ENCODE peak calls at places on chromosomes 4 and X, in four cellular contexts. K, C, L and I are unnamed samples.

GRCh38 chr4:110970642-110971041 is 347.8 kb upstream of the PITX2 start:
- DNase-seq in K (peak), C (no peak), L (peak), I (peak)

GRCh38 chrX:49915352-49916222 is 6.8 kb upstream of the CLCN5 start:
- DNase-seq in L (peak), K (peak), C (no peak), I (peak)

GRCh38 chrX:137945470-137945869 is 379.5 kb downstream of the ZIC3 start:
- DNase-seq in K (no peak), C (no peak), L (no peak), I (no peak)

GRCh38 chr4:169619518-169619957 is 840 bp upstream of the CLCN3 start:
- DNase-seq in C (no peak), L (peak), K (peak), I (peak)

GRCh38 chrX:153900806-153901752 is 3.4 kb upstream of the AVPR2 start:
- DNase-seq in L (peak), K (peak), C (peak), I (peak)

GRCh38 chr4:41882622-41883347 is 52.4 kb upstream of the TMEM33 start:
- DNase-seq in C (no peak), K (peak), L (peak), I (peak)

GRCh38 chr4:186712690-186713089 is 11.0 kb downstream of the FAT1 start:
- DNase-seq in C (peak), L (no peak), K (no peak), I (peak)

GRCh38 chr4:182238355-182238931 is 4.8 kb upstream of the TENM3 start:
- DNase-seq in L (no peak), K (no peak), C (no peak), I (peak)

GRCh38 chr4:5752803-5753184 is 41.8 kb downstream of the EVC start:
- DNase-seq in K (no peak), C (no peak), L (no peak), I (no peak)

GRCh38 chrX:17374619-17375360 is at the start of gene NHS:
- DNase-seq in L (peak), K (no peak), C (peak), I (peak)

DNA sequence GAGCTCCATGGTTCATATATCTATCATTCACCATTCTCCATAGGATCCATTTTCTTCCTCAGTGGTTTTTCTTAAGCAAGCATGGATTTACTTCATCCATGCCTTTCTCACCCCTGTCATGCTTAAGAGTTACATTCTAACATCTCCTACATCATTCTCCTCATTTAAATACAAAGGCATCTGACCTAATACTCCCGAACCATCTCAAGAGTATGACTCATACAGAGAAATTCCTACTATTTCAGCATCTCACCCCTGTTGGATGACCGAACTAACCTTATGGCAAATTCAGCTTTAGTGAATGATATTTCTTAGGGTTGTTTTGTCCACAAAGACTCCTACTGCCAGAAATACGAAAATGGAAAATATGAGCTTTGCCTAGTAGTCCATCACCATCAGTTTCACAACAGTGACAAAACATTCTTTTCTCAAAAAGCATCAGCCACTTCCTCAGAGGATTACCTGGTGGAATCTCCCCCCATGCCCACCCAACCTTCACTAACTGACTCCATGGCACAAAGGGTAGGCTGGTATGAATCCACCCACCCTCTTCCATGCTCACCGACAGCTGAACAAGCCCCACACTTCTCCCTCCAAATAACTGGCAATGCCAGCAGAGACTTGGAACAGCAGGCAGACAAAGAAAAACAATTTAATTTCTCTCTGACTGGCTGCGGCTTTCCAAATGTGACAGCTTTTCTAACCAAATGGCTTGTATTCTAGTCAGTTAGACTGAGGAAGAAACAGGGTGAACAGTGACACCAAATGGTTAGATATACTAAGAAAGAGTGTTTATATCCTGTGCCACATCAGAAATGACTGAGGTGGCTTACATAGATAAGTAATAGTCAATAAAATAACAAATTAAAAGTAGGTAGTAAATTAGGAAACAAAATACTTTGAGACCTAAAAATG is 199.1 kb upstream of the ADAMTS3 start:
- DNase-seq in K (no peak), C (no peak), L (peak), I (peak)
- TF ChIP-seq CTCF in K (no peak), C (no peak), L (no peak), I (no peak)

GRCh38 chr4:76784237-76784636 is 113.7 kb downstream of the SOWAHB start:
- DNase-seq in C (no peak), K (no peak), L (no peak), I (peak)
- TF ChIP-seq CTCF in C (peak), K (peak), L (peak), I (no peak)

DNA sequence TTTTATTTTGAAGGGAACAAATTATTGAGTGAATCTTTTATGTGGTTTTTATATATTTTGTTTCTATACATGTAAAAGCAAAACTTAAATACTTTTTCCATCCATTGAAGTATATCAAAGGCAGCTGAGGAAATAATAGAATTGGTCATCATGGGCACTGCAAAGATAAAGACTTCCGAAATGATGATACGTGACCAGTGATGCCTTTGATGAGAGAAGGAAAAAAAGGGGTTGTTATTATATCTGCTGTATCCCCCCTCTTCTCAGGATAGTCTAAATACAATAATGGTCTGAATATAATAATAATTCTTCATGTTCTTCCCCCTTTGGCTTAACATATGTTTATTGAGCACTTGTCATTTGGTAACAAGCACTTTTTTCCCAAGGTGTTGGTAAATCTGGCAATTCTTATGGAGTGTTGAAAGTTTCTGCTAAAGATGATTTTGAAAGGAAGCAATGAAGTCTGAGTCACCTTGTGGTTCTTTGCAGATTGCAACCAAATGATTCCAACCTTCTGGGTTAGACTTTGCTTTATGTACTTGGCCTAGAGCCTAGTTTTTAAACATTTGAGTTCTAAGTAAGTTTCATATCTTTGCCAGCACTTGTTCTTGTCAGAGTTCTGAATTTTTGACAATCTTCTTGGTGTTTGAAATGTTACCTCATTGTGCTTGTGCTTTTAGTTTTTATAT is 60.8 kb downstream of the USP9X start:
- DNase-seq in K (no peak), L (peak), C (no peak), I (peak)
- TF ChIP-seq CTCF in K (no peak), L (peak), C (no peak), I (no peak)

DNA sequence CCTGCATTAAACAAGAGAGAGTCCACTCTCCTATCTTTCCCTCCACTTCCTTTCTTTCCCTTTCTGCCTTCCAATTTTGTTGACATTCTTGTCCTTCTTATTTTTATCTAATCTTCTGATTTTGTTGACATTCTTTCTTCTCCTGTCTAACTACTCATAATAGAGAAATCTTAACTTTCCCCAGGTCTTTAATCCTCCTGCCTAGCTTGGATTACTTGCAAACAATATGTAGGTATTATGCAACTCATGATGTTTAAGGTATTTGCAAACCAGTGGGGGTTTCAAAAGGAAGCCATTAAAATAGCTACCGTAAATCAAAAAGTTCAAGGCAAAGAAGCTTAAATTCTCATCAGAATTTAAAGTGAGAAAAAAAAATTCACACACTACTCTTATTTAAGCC is 53.9 kb downstream of the PROM1 start:
- DNase-seq in L (no peak), K (no peak), C (no peak), I (no peak)
- TF ChIP-seq CTCF in L (no peak), K (no peak), C (no peak), I (no peak)

DNA sequence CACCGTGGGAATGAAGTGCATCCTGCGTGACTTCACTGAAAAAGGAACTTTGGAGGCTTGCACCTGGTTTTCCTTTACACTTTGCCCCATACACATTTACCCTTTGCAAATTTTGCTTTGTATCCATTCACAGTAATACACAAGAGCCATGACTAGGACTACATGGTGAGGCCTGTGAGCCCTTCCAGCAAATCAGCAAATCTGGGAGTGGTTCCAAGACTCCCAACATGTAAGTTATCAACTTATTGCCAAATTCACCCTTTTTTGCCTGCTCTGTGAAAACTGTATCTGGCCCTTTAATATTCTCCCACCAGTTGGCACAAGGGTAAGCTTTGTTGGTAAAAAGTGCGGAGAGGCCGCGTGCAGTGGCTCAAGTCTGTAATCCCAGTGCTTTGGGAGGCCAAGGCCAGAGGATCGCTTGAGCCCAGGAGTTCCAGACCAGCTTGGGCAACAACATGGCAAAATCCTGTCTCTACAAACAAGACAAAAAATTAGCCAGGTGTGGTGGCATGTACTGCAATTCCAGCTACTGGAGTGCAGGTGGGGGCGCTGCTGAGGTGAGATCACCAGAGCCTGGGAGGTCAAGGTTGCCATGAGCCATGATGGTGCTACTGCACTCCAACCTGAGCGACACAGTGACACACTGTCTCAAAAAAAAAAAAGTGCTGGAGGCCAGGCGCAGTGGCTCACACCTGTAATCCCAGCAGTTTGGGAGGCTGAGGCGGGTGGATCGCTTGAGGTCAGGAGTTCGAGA is 5.0 kb downstream of the PRMT9 start:
- DNase-seq in L (peak), K (peak), C (no peak), I (peak)
- TF ChIP-seq CTCF in L (no peak), K (peak), C (no peak), I (no peak)

DNA sequence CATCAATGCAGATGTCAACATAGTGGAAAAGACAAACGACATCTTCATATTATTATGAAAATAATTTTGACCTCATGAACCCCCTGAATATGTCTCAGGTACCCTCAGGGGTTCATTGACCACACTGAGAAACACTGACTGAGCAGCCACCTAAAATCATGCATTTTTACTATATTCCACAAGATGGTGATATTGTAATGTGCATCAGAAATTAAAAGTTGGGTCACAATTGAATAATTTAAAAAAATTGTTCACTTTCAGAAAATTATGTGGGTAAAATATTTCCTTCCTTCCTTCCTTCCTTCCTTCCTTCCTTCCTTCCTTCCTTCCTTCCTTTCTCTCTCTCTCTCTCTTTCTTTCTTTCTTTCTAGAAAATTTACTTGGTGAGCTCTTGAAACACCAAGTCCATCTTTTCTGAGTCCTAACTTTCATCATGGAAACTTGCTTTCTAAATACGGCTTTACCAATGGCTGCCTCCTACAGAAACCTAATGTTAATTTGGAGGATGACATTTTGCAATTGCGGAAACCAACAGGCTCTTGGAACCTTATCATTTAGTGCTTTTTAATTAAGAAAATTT is 103.6 kb downstream of the RTL3 start:
- DNase-seq in C (no peak), K (peak), L (peak), I (peak)
- TF ChIP-seq CTCF in C (peak), K (peak), L (peak), I (peak)

GRCh38 chrX:9503261-9503660 is 38.4 kb downstream of the TBL1X start:
- DNase-seq in C (no peak), K (no peak), L (no peak), I (no peak)

GRCh38 chrX:9498236-9498635 is 33.4 kb downstream of the TBL1X start:
- DNase-seq in C (no peak), K (no peak), L (no peak), I (no peak)

GRCh38 chrX:9495496-9495895 is 30.6 kb downstream of the TBL1X start:
- DNase-seq in L (no peak), C (no peak), K (no peak), I (no peak)

GRCh38 chrX:9500584-9500983 is 35.7 kb downstream of the TBL1X start:
- DNase-seq in C (no peak), L (no peak), K (no peak), I (no peak)

GRCh38 chrX:9501362-9501761 is 36.5 kb downstream of the TBL1X start:
- DNase-seq in C (no peak), L (no peak), K (no peak), I (no peak)
- TF ChIP-seq CTCF in C (no peak), L (no peak), K (no peak), I (no peak)

GRCh38 chr4:109334596-109335105 is 32.2 kb upstream of the COL25A1 start:
- DNase-seq in L (no peak), C (no peak), K (no peak), I (no peak)

GRCh38 chr4:109334129-109334528 is 31.7 kb upstream of the COL25A1 start:
- DNase-seq in C (no peak), K (no peak), L (peak), I (no peak)

DNA sequence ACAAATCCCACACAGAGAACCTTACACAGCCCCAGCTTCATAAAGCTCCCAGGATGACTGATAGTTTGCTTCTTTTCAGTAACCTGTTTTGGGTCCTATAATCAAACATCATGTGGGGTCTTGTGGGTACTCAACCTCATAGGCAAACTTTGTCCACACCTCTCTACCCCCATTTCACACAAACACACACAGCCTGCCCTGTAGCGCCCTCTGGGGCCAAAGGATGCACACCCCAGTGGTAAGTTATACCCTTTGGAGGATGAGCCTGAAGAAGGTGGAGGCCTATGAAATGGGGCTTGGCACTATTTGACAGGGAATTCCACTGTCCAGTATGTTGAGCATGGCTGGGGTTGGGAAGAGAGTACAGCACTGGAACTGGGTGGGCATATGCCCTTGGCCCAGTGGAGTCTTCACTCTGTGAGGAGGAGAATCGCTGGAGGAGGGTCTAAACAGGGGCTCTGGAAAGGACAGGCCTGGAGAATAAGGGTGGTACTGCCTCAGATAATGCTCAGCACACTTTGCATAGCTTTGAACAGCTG is 30.5 kb upstream of the COL25A1 start:
- DNase-seq in C (no peak), L (peak), K (peak), I (peak)
- TF ChIP-seq CTCF in C (peak), L (peak), K (peak), I (no peak)

GRCh38 chr4:154024097-154024496 is 235.2 kb upstream of the SFRP2 start:
- DNase-seq in L (no peak), C (no peak), K (no peak), I (no peak)
- TF ChIP-seq CTCF in L (no peak), C (peak), K (peak), I (no peak)